ENCODE peak calls at places on chromosomes 5 and 9, in five cellular contexts. T is bronchial epithelial cell, E is neural crest cell, M is fibroblast of the aortic adventitia, C is HCT116. R is an unnamed sample.

GRCh38 chr5:67724412-67725135 is 491.0 kb upstream of the PIK3R1 start:
- DNase-seq in T (no peak), E (no peak), M (no peak), C (no peak), R (no peak)

GRCh38 chr9:127559247-127559680 is 52.8 kb upstream of the STXBP1 start:
- DNase-seq in T (no peak), E (no peak), M (no peak), C (no peak), R (no peak)

GRCh38 chr5:154740483-154740882 is 14.7 kb upstream of the LARP1 start:
- DNase-seq in T (no peak), E (no peak), M (peak; percentile 80), C (no peak), R (no peak)

GRCh38 chr9:19127881-19128719 is 808 bp upstream of the PLIN2 start:
- DNase-seq in T (no peak), E (peak; percentile 32), M (peak; percentile 47), C (no peak), R (no peak)

GRCh38 chr9:116639251-116639741 is 47.8 kb upstream of the TRIM32 start:
- DNase-seq in T (no peak), E (no peak), M (peak; percentile 68), C (no peak), R (no peak)

GRCh38 chr9:6567140-6567591 is 78.4 kb downstream of the GLDC start:
- DNase-seq in T (peak; percentile 100), E (no peak), M (peak; percentile 95), C (peak; percentile 92), R (peak; percentile 28)

GRCh38 chr5:136006767-136007251 is 22.0 kb upstream of the TGFBI start:
- DNase-seq in T (peak; percentile 100), E (no peak), M (peak; percentile 94), C (peak; percentile 36), R (no peak)

GRCh38 chr5:5221731-5222130 is 81.6 kb downstream of the ADAMTS16 start:
- DNase-seq in T (no peak), E (no peak), M (peak; percentile 41), C (no peak), R (no peak)

GRCh38 chr5:9431496-9432258 is 114.2 kb downstream of the SEMA5A start:
- DNase-seq in T (no peak), E (no peak), M (peak; percentile 53), C (no peak), R (no peak)

GRCh38 chr5:74919487-74919886 is 53.3 kb upstream of the FAM169A start:
- DNase-seq in T (peak; percentile 69), E (no peak), M (peak; percentile 78), C (peak; percentile 47), R (no peak)

GRCh38 chr5:150000990-150001659 is 586 bp downstream of the HMGXB3 start:
- DNase-seq in T (peak; percentile 34), E (peak; percentile 6), M (peak; percentile 46), C (no peak), R (peak; percentile 36)

GRCh38 chr5:15168397-15168796 is 296.8 kb upstream of the ANKH start:
- DNase-seq in T (no peak), E (no peak), M (no peak), C (no peak), R (no peak)

GRCh38 chr9:71671289-71671688 is 97.0 kb downstream of the CEMIP2 start:
- DNase-seq in T (no peak), E (no peak), M (no peak), C (no peak), R (no peak)

GRCh38 chr9:127828262-127829031 is 25.8 kb downstream of the FPGS start:
- DNase-seq in T (peak; percentile 31), E (peak; percentile 89), M (peak; percentile 69), C (peak; percentile 41), R (peak; percentile 67)

GRCh38 chr5:62608529-62609511 is 30.2 kb downstream of the LRRC70 start:
- DNase-seq in T (no peak), E (no peak), M (no peak), C (no peak), R (no peak)

GRCh38 chr9:137486141-137486490 is 27.0 kb upstream of the NSMF start:
- DNase-seq in T (no peak), E (no peak), M (no peak), C (no peak), R (no peak)

GRCh38 chr9:78038620-78039300 is 7.1 kb upstream of the GNAQ start:
- DNase-seq in T (peak; percentile 39), E (no peak), M (no peak), C (no peak), R (no peak)

GRCh38 chr5:9046756-9047481 is 499.0 kb downstream of the SEMA5A start:
- DNase-seq in T (peak; percentile 70), E (no peak), M (peak; percentile 89), C (no peak), R (no peak)

GRCh38 chr9:131167146-131167692 is 41.8 kb downstream of the NUP214 start:
- DNase-seq in T (peak; percentile 9), E (no peak), M (peak; percentile 20), C (no peak), R (no peak)

GRCh38 chr5:35202319-35203111 is 27.8 kb downstream of the PRLR start:
- DNase-seq in T (peak; percentile 35), E (peak; percentile 35), M (peak; percentile 54), C (peak; percentile 36), R (peak; percentile 59)

GRCh38 chr5:117326997-117327396 is 752.4 kb upstream of the SEMA6A start:
- DNase-seq in T (no peak), E (no peak), M (no peak), C (no peak), R (no peak)

GRCh38 chr9:127128341-127129072 is 6.1 kb upstream of the ANGPTL2 start:
- DNase-seq in T (peak; percentile 96), E (no peak), M (peak; percentile 54), C (no peak), R (no peak)

GRCh38 chr5:119031905-119032304 is 39.0 kb upstream of the DMXL1 start:
- DNase-seq in T (peak; percentile 29), E (no peak), M (no peak), C (peak; percentile 34), R (no peak)

GRCh38 chr9:79384506-79384905 is 187.3 kb upstream of the TLE4 start:
- DNase-seq in T (peak; percentile 33), E (no peak), M (no peak), C (no peak), R (no peak)

GRCh38 chr5:82159014-82159413 is 119.1 kb downstream of the RPS23 start:
- DNase-seq in T (peak; percentile 89), E (no peak), M (peak; percentile 69), C (peak; percentile 53), R (no peak)

GRCh38 chr9:33952066-33952465 is 96.6 kb downstream of the UBAP2 start:
- DNase-seq in T (no peak), E (no peak), M (no peak), C (no peak), R (no peak)

GRCh38 chr5:154753792-154754191 is 1.4 kb upstream of the LARP1 start:
- DNase-seq in T (peak; percentile 56), E (no peak), M (peak; percentile 99), C (no peak), R (peak; percentile 12)

GRCh38 chr5:32510860-32511259 is 66.3 kb upstream of the ZFR start:
- DNase-seq in T (no peak), E (no peak), M (no peak), C (no peak), R (no peak)

GRCh38 chr5:89676634-89677033 is 732.9 kb downstream of the CETN3 start:
- DNase-seq in T (no peak), E (no peak), M (no peak), C (no peak), R (no peak)

DNA sequence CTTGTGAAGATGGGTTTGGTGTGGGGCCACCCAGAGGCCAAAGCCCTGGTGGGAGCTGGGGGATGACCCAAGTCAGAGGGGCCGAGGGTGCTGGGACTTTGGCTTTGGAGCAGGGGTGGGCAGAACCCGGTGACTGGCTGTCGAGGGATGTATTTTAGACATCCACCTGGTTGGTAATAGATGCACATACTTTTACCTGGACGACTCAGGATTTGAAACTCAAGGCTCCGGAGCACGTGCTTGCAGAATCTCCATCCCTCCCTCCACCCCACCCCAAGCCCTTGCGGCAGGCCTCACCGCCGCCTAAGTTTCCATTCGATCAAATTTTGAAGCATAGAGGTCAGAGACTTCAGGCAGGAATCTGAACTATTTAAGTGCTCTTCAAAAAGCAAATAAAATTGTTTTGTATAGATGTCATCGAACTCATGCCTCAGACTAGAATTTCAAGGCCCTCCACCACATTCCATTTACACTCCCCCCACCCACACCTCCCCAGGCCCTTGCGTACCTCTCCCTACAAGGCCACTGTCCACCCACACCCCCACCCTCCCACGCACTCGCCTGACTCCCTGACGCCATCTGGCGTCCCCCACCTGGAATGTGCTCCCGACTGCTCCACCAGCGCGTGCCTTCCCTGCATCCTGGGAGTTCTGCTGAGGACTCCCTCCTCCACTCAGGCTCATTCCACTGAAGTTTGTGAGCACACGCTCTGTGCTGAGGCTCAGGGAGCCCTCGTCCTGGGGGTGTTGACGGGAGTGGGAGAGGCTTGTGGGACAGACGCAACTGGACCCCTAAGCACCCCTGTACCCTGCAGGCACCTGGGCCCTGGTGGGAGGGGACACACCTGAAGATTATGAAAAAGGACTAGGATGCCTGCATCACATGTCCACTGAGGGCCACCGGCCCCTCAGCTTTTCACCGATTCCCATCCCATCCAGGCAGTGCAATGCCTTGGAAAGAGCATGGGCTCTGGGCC is 56.4 kb upstream of the RPL26L1 start:
- DNase-seq in T (peak; percentile 73), E (peak; percentile 24), M (peak; percentile 89), C (peak; percentile 8), R (peak; percentile 80)
- TF ChIP-seq CTCF in T (peak; percentile 75), E (peak; percentile 62), M (peak; percentile 67), C (peak; percentile 58), R (no peak)

DNA sequence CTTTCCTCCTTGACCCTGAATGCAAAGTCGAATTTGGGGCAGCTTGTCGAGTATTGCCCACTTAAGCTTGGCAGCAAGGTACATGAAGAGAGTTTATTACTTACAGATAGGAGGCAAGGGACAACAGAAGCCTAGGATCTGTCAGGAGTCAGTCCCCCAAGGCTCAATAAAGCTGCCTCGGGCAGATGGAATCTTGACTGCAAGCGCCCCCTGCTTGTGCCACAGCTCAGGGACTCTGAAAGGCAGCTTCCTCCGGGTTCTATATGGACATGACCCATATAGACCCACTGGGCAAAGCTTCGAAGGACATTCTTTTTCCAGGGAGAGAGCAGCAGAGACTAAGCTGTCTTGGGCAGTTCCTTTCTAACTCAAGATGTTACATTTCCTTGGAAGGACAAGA is 971.5 kb downstream of the EFNA5 start:
- DNase-seq in T (no peak), E (no peak), M (no peak), C (no peak), R (no peak)
- TF ChIP-seq CTCF in T (peak; percentile 19), E (no peak), M (no peak), C (peak; percentile 22), R (no peak)

DNA sequence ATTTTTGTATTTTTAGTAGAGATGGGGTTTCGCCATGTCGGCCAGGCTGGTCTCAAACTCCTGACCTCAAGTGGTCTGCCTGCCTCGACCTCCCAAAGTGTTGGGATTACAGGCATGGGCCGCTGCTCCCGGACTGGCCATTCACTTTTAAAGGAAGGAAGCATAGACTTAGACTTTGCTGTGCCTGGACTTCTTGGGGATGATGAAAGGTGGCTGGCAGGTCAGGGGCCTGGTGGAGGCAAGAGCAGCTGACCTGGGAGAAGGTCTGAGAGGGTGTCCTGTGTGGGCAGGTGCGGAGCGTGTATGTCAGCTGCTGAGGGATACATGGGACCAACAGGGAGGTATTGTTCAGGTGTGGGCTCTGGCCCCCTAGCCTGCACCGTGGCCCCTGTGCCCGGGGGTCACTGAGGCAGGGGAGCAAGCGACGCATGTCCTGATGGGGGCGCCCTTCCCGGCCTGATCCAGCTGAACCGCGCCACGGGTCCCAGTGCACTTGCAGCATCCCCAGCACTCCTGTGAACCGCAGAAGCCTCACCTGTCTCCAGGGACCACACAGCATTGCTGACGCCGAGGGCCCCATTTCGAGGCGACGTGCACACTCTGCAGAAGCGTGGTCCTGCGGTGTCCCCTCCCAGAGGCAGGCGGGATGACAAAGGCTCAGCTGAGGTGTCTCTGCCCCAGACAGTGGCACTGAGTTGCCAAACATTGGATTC is 23.1 kb downstream of the NDUFS6 start:
- DNase-seq in T (no peak), E (no peak), M (no peak), C (no peak), R (no peak)
- TF ChIP-seq CTCF in T (no peak), E (no peak), M (no peak), C (peak; percentile 17), R (no peak)

GRCh38 chr9:124766815-124767554 is 4.1 kb downstream of the NR6A1 start:
- DNase-seq in T (no peak), E (no peak), M (no peak), C (no peak), R (no peak)
- TF ChIP-seq CTCF in T (peak; percentile 19), E (peak; percentile 46), M (no peak), C (peak; percentile 29), R (no peak)

R was measured in Calu3.